ENCODE peak calls at places on chromosomes 13 and 19, in eight cellular contexts. D is activated naive CD8-positive, alpha-beta T cell treated with anti-CD3 and anti-CD28 coated beads for 36 hours; R is stimulated activated CD8-positive, alpha-beta memory T cell treated with anti-CD3 and anti-CD28 coated beads, Interleukin-4, amount 100 ng/mL, for 1 hour; O is A172; Y is effector memory CD4-positive, alpha-beta T cell; V is GOT3; Q is RWPE1; K is heart left ventricle. T is an unnamed sample.

GRCh38 chr13:45328661-45329105 is 12.3 kb downstream of the TPT1 start:
- DNase-seq in D (no peak), R (no peak), O (no peak), Y (no peak), V (no peak), Q (no peak), K (no peak), T (no peak)

GRCh38 chr19:14434543-14435319 is 1.6 kb downstream of the PKN1 start:
- DNase-seq in D (peak), R (no peak), O (peak), Y (no peak), V (no peak), Q (peak), K (peak), T (no peak)

GRCh38 chr19:5170329-5170745 is 170.3 kb downstream of the PTPRS start:
- DNase-seq in D (peak), R (peak), O (no peak), Y (peak), V (no peak), Q (no peak), K (peak), T (no peak)

GRCh38 chr13:75440100-75440499 is 41.9 kb downstream of the TBC1D4 start:
- DNase-seq in D (no peak), R (no peak), O (no peak), Y (no peak), V (no peak), Q (no peak), K (no peak), T (no peak)

GRCh38 chr19:46447006-46447405 is 18.3 kb upstream of the PNMA8C start:
- DNase-seq in D (no peak), R (no peak), O (no peak), Y (no peak), V (no peak), Q (no peak), K (no peak), T (no peak)

GRCh38 chr13:110103479-110103878 is 203.5 kb downstream of the COL4A1 start:
- DNase-seq in D (no peak), R (no peak), O (no peak), Y (no peak), V (no peak), Q (peak), K (no peak), T (no peak)

GRCh38 chr19:7515471-7516226 is at the start of gene ZNF358:
- DNase-seq in D (peak), R (no peak), O (peak), Y (no peak), V (no peak), Q (peak), K (peak), T (peak)

GRCh38 chr19:8456064-8456463 is 11.3 kb downstream of the HNRNPM start:
- DNase-seq in D (no peak), R (no peak), O (no peak), Y (no peak), V (no peak), Q (no peak), K (no peak), T (no peak)

GRCh38 chr19:13028027-13028426 is 32.8 kb downstream of the NFIX start:
- DNase-seq in D (no peak), R (no peak), O (no peak), Y (no peak), V (no peak), Q (no peak), K (no peak), T (no peak)

GRCh38 chr19:4713384-4713951 is 10.2 kb downstream of the DPP9 start:
- DNase-seq in D (no peak), R (no peak), O (peak), Y (no peak), V (peak), Q (peak), K (peak), T (no peak)

GRCh38 chr13:48571121-48571901 is 38.4 kb upstream of the RCBTB2 start:
- DNase-seq in D (no peak), R (no peak), O (no peak), Y (no peak), V (no peak), Q (no peak), K (no peak), T (no peak)

GRCh38 chr13:111646464-111646855 is 326.0 kb downstream of the TEX29 start:
- DNase-seq in D (no peak), R (no peak), O (no peak), Y (no peak), V (no peak), Q (no peak), K (no peak), T (no peak)

GRCh38 chr13:33204130-33204927 is 81.2 kb downstream of the STARD13 start:
- DNase-seq in D (no peak), R (no peak), O (no peak), Y (no peak), V (no peak), Q (no peak), K (peak), T (peak)

GRCh38 chr19:41123716-41124244 is 9.5 kb downstream of the CYP2F1 start:
- DNase-seq in D (no peak), R (no peak), O (no peak), Y (no peak), V (no peak), Q (no peak), K (no peak), T (no peak)

GRCh38 chr13:95355491-95355890 is 54.2 kb upstream of the ABCC4 start:
- DNase-seq in D (no peak), R (no peak), O (peak), Y (no peak), V (no peak), Q (no peak), K (no peak), T (no peak)

T was measured in head of caudate nucleus.